ENCODE peak calls at places on chromosomes 1 and 21, in six cellular contexts. Y is stimulated activated CD8-positive, alpha-beta memory T cell treated with anti-CD3 and anti-CD28 coated beads, Interleukin-2, amount 100 ng/mL, for 1 hour; V is GOT3; L is activated CD4-positive, alpha-beta memory T cell treated with anti-CD3 and anti-CD28 coated beads, Interleukin-2, amount 10 ng/mL, durations not matched to agents 7 days and 5 days; G is Panc1; D is BJ. T is an unnamed sample.

GRCh38 chr1:56414728-56415224 is 164.6 kb downstream of the PLPP3 start:
- DNase-seq in D (no peak), G (no peak), Y (no peak), V (no peak), L (no peak), T (no peak)

GRCh38 chr1:26838474-26839338 is 12.2 kb downstream of the ZDHHC18 start:
- DNase-seq in G (no peak), L (peak), V (no peak), D (no peak), Y (no peak), T (no peak)

GRCh38 chr1:230822092-230822581 is 46.2 kb downstream of the C1orf198 start:
- DNase-seq in L (no peak), G (no peak), V (no peak), Y (no peak), D (peak), T (no peak)

GRCh38 chr1:39542924-39543323 is 33.7 kb downstream of the PABPC4 start:
- DNase-seq in G (no peak), Y (no peak), L (no peak), V (no peak), D (no peak), T (no peak)

GRCh38 chr1:35725591-35725990 is 6.9 kb upstream of the C1orf216 start:
- DNase-seq in G (no peak), L (no peak), V (no peak), D (no peak), Y (no peak), T (no peak)

GRCh38 chr1:28737245-28738137 is 751 bp downstream of the YTHDF2 start:
- DNase-seq in V (no peak), L (peak), G (no peak), Y (peak), D (no peak), T (no peak)

GRCh38 chr1:71053146-71053545 is 5.5 kb upstream of the PTGER3 start:
- DNase-seq in V (no peak), G (no peak), D (no peak), Y (no peak), L (no peak), T (no peak)

GRCh38 chr1:233085566-233085965 is 135.2 kb downstream of the NTPCR start:
- DNase-seq in D (no peak), L (no peak), V (no peak), G (no peak), Y (no peak), T (no peak)

GRCh38 chr1:43818691-43819090 is 111.4 kb downstream of the ST3GAL3 start:
- DNase-seq in L (no peak), V (no peak), D (no peak), Y (no peak), G (no peak), T (no peak)

GRCh38 chr1:23664837-23665795 is 26.5 kb upstream of the RPL11 start:
- DNase-seq in D (no peak), G (no peak), V (no peak), Y (no peak), L (peak), T (no peak)

GRCh38 chr21:41926068-41926806 is 27.6 kb downstream of the C2CD2 start:
- DNase-seq in D (no peak), V (no peak), G (no peak), L (peak), Y (no peak), T (no peak)

GRCh38 chr1:17773626-17774326 is 18.6 kb downstream of the ACTL8 start:
- DNase-seq in Y (no peak), D (no peak), L (no peak), V (no peak), G (no peak), T (no peak)

GRCh38 chr21:46120301-46121285 is 22.7 kb downstream of the COL6A2 start:
- DNase-seq in Y (no peak), D (no peak), V (no peak), G (no peak), L (no peak), T (no peak)

GRCh38 chr1:6734579-6735397 is 33.2 kb upstream of the DNAJC11 start:
- DNase-seq in Y (no peak), V (no peak), D (no peak), L (no peak), G (no peak), T (no peak)

GRCh38 chr1:116514708-116515525 is 55.9 kb downstream of the CD58 start:
- DNase-seq in G (no peak), L (peak), D (no peak), V (no peak), Y (no peak), T (no peak)

GRCh38 chr1:234601217-234602017 is 8.6 kb downstream of the IRF2BP2 start:
- DNase-seq in Y (no peak), G (no peak), L (no peak), V (no peak), D (no peak), T (no peak)

GRCh38 chr1:153277852-153278251 is 18.4 kb downstream of the LORICRIN start:
- DNase-seq in V (no peak), Y (no peak), G (peak), L (peak), D (no peak), T (no peak)

GRCh38 chr1:113029822-113030221 is 43.2 kb upstream of the LRIG2 start:
- DNase-seq in V (no peak), L (no peak), G (no peak), Y (no peak), D (no peak), T (no peak)

GRCh38 chr21:27298465-27298864 is 331.6 kb upstream of the ADAMTS5 start:
- DNase-seq in Y (no peak), L (no peak), G (no peak), V (no peak), D (no peak), T (no peak)

GRCh38 chr1:1755426-1755825 is 22.8 kb downstream of the NADK start:
- DNase-seq in Y (no peak), V (no peak), G (no peak), L (no peak), D (no peak), T (no peak)

GRCh38 chr1:67942269-67942668 is 108.2 kb downstream of the DIRAS3 start:
- DNase-seq in L (no peak), D (no peak), V (no peak), G (no peak), Y (no peak), T (no peak)

GRCh38 chr1:165169729-165170128 is 186.8 kb downstream of the LMX1A start:
- DNase-seq in V (no peak), D (no peak), Y (no peak), G (no peak), L (no peak), T (no peak)

GRCh38 chr1:12480748-12481362 is 137.2 kb downstream of the DHRS3 start:
- DNase-seq in Y (no peak), V (peak), D (peak), G (peak), L (peak), T (no peak)

GRCh38 chr1:14774225-14774624 is 175.7 kb downstream of the KAZN start:
- DNase-seq in L (no peak), D (no peak), G (no peak), V (no peak), Y (no peak), T (no peak)

GRCh38 chr1:20302093-20302471 is 11.4 kb downstream of the VWA5B1 start:
- DNase-seq in D (no peak), L (no peak), V (no peak), G (no peak), Y (no peak), T (no peak)

GRCh38 chr1:107669996-107670395 is 295.0 kb downstream of the VAV3 start:
- DNase-seq in D (no peak), L (no peak), Y (no peak), V (no peak), G (no peak), T (no peak)

GRCh38 chr1:44297695-44298400 is 57.2 kb downstream of the ERI3 start:
- DNase-seq in D (no peak), L (no peak), Y (no peak), V (no peak), G (no peak), T (no peak)

GRCh38 chr1:53500184-53501064 is 41.2 kb downstream of the DMRTB1 start:
- DNase-seq in L (no peak), G (no peak), D (no peak), V (no peak), Y (no peak), T (no peak)

GRCh38 chr1:207172885-207173284 is 68.9 kb downstream of the C4BPA start:
- DNase-seq in V (no peak), L (no peak), G (no peak), D (no peak), Y (no peak), T (no peak)

GRCh38 chr1:150543500-150544143 is 5.6 kb upstream of the ADAMTSL4 start:
- DNase-seq in L (no peak), G (no peak), Y (no peak), D (no peak), V (no peak), T (no peak)

GRCh38 chr1:6624712-6625578 is at the start of gene THAP3:
- DNase-seq in L (peak), G (peak), V (peak), Y (peak), D (no peak), T (peak)

GRCh38 chr1:219847215-219847855 is 81.0 kb downstream of the SLC30A10 start:
- DNase-seq in D (no peak), L (no peak), V (no peak), G (no peak), Y (no peak), T (no peak)

GRCh38 chr1:192849442-192849841 is 40.6 kb downstream of the RGS2 start:
- DNase-seq in V (no peak), G (no peak), L (no peak), D (no peak), Y (no peak), T (no peak)

GRCh38 chr1:241213147-241213546 is 143.9 kb downstream of the RGS7 start:
- DNase-seq in D (no peak), G (peak), V (no peak), Y (no peak), L (no peak), T (no peak)

GRCh38 chr1:161071886-161072371 is 2.2 kb upstream of the ARHGAP30 start:
- DNase-seq in G (peak), D (no peak), L (peak), V (no peak), Y (peak), T (no peak)

GRCh38 chr1:172277277-172277676 is 143.2 kb upstream of the C1orf105 start:
- DNase-seq in V (no peak), G (no peak), Y (no peak), L (no peak), D (no peak), T (no peak)

GRCh38 chr21:34771512-34772028 is 102.8 kb downstream of the CLIC6 start:
- DNase-seq in Y (no peak), D (no peak), L (no peak), V (no peak), G (peak), T (no peak)

GRCh38 chr1:214525535-214526019 is 25.8 kb downstream of the PTPN14 start:
- DNase-seq in Y (no peak), V (no peak), L (no peak), D (no peak), G (no peak), T (no peak)

GRCh38 chr1:172588296-172589291 is 55.6 kb downstream of the SUCO start:
- DNase-seq in D (peak), V (no peak), G (no peak), Y (no peak), L (peak), T (no peak)